ENCODE peak calls at places on chromosome 15, in four cellular contexts. One of them, this sample, is unnamed.

GRCh38 chr15:31293655-31294054 is 33.0 kb upstream of the KLF13 start:
- DNase-seq in GM12878: no peak
- DNase-seq in SK-N-SH: no peak
- DNase-seq in K562: no peak
- DNase-seq in this sample: no peak

GRCh38 chr15:79090487-79091203 is at the start of gene RASGRF1:
- DNase-seq in K562: no peak
- DNase-seq in SK-N-SH: peak; percentile 65
- DNase-seq in GM12878: no peak
- DNase-seq in this sample: no peak

GRCh38 chr15:67149859-67150824 is 84.7 kb downstream of the SMAD3 start:
- DNase-seq in GM12878: peak; percentile 51
- DNase-seq in K562: peak; percentile 60
- DNase-seq in SK-N-SH: no peak
- DNase-seq in this sample: no peak

GRCh38 chr15:78072080-78072892 is 5.2 kb downstream of the TBC1D2B start:
- DNase-seq in K562: no peak
- DNase-seq in GM12878: no peak
- DNase-seq in SK-N-SH: no peak
- DNase-seq in this sample: peak; percentile 95

GRCh38 chr15:72013703-72014102 is 104.2 kb downstream of the MYO9A start:
- DNase-seq in GM12878: no peak
- DNase-seq in K562: no peak
- DNase-seq in SK-N-SH: no peak
- DNase-seq in this sample: no peak

GRCh38 chr15:80997692-80998091 is 3.0 kb upstream of the TLNRD1 start:
- DNase-seq in K562: no peak
- DNase-seq in SK-N-SH: no peak
- DNase-seq in GM12878: no peak
- DNase-seq in this sample: no peak

GRCh38 chr15:80507638-80508316 is 103.6 kb downstream of the ARNT2 start:
- DNase-seq in SK-N-SH: no peak
- DNase-seq in K562: no peak
- DNase-seq in GM12878: no peak
- DNase-seq in this sample: no peak

GRCh38 chr15:90419738-90420487 is 31.9 kb downstream of the IQGAP1 start:
- DNase-seq in GM12878: peak; percentile 19
- DNase-seq in K562: no peak
- DNase-seq in SK-N-SH: no peak
- DNase-seq in this sample: no peak

GRCh38 chr15:59060348-59060747 is 44.6 kb upstream of the CCNB2 start:
- DNase-seq in SK-N-SH: no peak
- DNase-seq in GM12878: no peak
- DNase-seq in K562: no peak
- DNase-seq in this sample: no peak

GRCh38 chr15:77907824-77908751 is 169.4 kb downstream of the TBC1D2B start:
- DNase-seq in GM12878: no peak
- DNase-seq in K562: peak; percentile 46
- DNase-seq in SK-N-SH: no peak
- DNase-seq in this sample: no peak

GRCh38 chr15:72782993-72783562 is 480 bp downstream of the ADPGK start:
- DNase-seq in GM12878: peak; percentile 43
- DNase-seq in SK-N-SH: no peak
- DNase-seq in K562: no peak
- DNase-seq in this sample: no peak

GRCh38 chr15:82697735-82698407 is 11.8 kb downstream of the AP3B2 start:
- DNase-seq in GM12878: no peak
- DNase-seq in SK-N-SH: no peak
- DNase-seq in K562: no peak
- DNase-seq in this sample: no peak

GRCh38 chr15:60454824-60455223 is 24.1 kb downstream of the ICE2 start:
- DNase-seq in K562: no peak
- DNase-seq in GM12878: no peak
- DNase-seq in SK-N-SH: no peak
- DNase-seq in this sample: no peak

GRCh38 chr15:80274554-80274953 is 22.5 kb upstream of the CTXND1 start:
- DNase-seq in SK-N-SH: no peak
- DNase-seq in GM12878: no peak
- DNase-seq in K562: no peak
- DNase-seq in this sample: no peak

GRCh38 chr15:40092416-40093223 is 16.1 kb downstream of the BMF start:
- DNase-seq in GM12878: no peak
- DNase-seq in K562: no peak
- DNase-seq in SK-N-SH: peak; percentile 54
- DNase-seq in this sample: peak; percentile 83

GRCh38 chr15:98889930-98890695 is 117.5 kb downstream of the PGPEP1L start:
- DNase-seq in SK-N-SH: no peak
- DNase-seq in GM12878: no peak
- DNase-seq in K562: no peak
- DNase-seq in this sample: no peak

GRCh38 chr15:29035571-29036285 is 150.0 kb downstream of the APBA2 start:
- DNase-seq in GM12878: no peak
- DNase-seq in SK-N-SH: no peak
- DNase-seq in K562: no peak
- DNase-seq in this sample: no peak

DNA sequence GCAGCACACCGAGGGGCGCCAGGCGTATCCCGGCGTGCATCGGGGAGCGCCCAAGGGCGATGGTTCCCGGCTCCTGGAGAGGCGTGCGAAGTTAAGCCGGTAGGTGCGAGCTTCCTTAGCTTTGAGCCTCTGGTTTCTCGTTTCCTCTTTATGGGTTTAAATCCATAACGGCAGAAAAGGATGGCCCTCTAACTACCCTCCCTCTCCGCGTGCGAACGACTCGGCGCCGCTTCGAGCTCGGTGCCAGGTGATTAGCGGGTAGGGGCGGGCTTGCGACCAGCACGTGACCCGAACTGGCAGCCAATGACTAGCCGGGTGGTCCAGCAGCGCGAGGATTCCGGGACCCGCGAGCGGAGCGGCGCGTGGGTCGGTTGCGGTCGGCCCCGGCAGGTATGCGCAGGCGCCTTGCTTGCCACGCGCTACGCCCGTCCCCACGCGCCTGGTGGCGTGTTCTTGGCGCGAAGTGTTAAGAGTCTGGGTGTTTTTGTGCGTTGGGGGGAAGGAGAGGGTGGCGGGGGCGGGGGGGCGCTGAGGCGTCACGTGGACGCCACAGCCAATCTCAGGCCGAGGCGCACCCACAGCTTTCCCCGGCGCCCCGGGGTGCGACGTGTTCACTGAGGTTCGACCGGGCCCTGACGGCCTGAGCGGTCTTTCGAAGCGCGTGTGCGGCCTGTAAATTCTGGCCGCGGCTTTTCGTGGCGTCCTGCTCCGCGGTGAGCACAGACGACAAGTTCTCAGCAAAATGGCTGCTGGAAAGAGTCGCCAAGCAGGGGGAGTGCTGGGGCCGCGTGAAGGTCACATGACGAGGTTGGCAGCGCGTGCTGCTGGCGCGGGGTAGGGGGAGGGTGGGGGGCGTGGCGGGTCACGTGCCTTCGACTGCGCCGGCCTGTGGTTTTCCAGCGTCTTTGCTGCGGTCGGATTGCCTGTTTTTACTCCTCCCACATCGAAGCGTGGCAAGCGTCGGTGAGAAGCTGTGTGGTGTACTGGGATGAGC is 38.7 kb upstream of the MGA start:
- DNase-seq in K562: no peak
- DNase-seq in SK-N-SH: peak; percentile 96
- DNase-seq in GM12878: peak; percentile 28
- DNase-seq in this sample: peak; percentile 40
- TF ChIP-seq POLR2AphosphoS5 in K562: no peak
- TF ChIP-seq POLR2AphosphoS5 in SK-N-SH: peak; percentile 72
- TF ChIP-seq POLR2AphosphoS5 in GM12878: no peak
- TF ChIP-seq POLR2AphosphoS5 in this sample: peak; percentile 66

GRCh38 chr15:34297059-34297458 is 40.5 kb downstream of the SLC12A6 start:
- DNase-seq in SK-N-SH: no peak
- DNase-seq in K562: no peak
- DNase-seq in GM12878: no peak
- DNase-seq in this sample: no peak
- H3K4me3 ChIP-seq in SK-N-SH: no peak overlapping the region
- H3K4me3 ChIP-seq in K562: no peak overlapping the region
- H3K4me3 ChIP-seq in GM12878: no peak overlapping the region
- H3K4me3 ChIP-seq in this sample: no peak overlapping the region

DNA sequence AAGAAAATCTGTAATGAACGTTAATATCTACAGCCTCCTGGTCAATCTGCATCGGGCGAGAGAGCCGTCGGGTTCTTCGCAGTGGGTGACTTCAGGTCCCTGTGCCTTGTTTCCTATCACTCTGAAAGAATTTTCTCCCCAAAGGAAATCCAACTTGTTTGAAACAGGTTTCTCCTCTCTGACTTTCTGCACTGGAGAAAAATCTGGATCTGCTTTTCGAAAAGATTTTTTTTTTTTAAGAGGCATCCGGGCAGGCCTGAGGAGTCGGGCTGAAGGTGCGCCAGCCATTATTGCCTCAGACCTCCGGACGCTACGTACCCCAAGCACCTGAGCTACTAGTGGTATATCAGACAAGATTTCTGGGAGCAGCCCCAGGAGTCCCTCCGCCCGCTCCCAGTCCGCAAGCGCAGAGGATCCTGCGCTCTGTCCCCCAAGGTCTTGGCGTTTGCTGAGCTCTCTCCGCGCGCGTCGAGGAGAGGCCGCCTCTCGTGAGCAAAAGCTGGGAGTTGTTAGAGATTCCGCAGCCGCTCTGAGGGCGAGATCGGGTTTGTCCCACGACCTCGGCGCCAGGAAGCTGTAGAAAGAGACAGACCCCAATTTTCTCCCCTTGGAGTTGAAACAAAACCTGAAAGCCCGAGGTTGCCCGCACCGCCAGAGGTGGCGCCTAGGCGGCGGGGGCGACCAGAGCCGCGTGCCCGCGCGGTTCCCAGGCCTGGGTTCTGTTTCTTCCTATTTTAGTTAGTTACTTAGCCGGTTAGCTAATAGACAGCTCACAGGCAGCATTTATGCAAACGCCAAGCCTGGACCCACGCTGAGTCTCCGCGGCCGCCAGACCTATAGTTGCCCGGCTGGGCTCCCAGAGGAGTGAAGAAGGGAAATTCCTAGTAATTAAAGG is 72.4 kb upstream of the POLG start:
- DNase-seq in SK-N-SH: no peak
- DNase-seq in GM12878: no peak
- DNase-seq in K562: no peak
- DNase-seq in this sample: no peak
- H3K9ac ChIP-seq in SK-N-SH: no peak overlapping the region
- H3K9ac ChIP-seq in GM12878: no peak overlapping the region
- H3K9ac ChIP-seq in K562: no peak overlapping the region
- H3K9ac ChIP-seq in this sample: no peak overlapping the region

GRCh38 chr15:63061971-63062370 is 19.4 kb downstream of the TPM1 start:
- DNase-seq in SK-N-SH: no peak
- DNase-seq in GM12878: no peak
- DNase-seq in K562: no peak
- DNase-seq in this sample: no peak

GRCh38 chr15:63059075-63059474 is 16.5 kb downstream of the TPM1 start:
- DNase-seq in GM12878: no peak
- DNase-seq in SK-N-SH: no peak
- DNase-seq in K562: no peak
- DNase-seq in this sample: no peak

GRCh38 chr15:63060699-63061098 is 18.2 kb downstream of the TPM1 start:
- DNase-seq in GM12878: no peak
- DNase-seq in SK-N-SH: no peak
- DNase-seq in K562: no peak
- DNase-seq in this sample: no peak

GRCh38 chr15:63057454-63058335 is 15.1 kb downstream of the TPM1 start:
- DNase-seq in GM12878: no peak
- DNase-seq in SK-N-SH: no peak
- DNase-seq in K562: no peak
- DNase-seq in this sample: no peak

DNA sequence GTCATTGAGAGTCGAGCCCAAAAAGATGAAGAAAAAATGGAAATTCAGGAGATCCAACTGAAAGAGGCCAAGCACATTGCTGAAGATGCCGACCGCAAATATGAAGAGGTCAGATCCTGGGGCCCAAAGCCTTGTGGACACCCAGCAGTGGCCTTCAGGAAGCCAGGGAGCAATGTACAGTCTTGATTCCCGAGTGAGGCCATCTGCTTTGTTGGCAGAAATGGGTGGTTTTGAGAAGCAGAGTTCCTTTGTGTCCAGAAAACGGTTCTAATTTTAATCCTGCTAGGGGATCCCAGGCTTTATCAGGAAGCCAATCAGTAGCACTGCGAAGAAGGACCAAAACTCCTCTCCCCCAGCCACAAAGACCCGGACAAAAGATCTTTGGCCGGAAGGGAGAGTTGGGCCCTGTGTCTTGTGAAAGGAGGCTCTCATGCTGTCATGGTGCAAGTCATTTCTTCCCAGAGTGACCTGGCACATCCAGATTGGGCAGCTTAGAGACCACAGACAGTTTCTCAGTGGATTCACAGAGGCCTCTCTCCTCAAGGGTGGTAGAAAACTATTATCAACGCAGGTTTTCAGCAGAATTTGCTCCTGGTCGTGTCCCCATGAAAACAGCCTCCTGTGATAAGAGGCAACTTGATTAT is 17.1 kb downstream of the TPM1 start:
- DNase-seq in SK-N-SH: no peak
- DNase-seq in K562: no peak
- DNase-seq in GM12878: no peak
- DNase-seq in this sample: no peak
- TF ChIP-seq POLR2AphosphoS5 in SK-N-SH: no peak
- TF ChIP-seq POLR2AphosphoS5 in K562: no peak
- TF ChIP-seq POLR2AphosphoS5 in GM12878: no peak
- TF ChIP-seq POLR2AphosphoS5 in this sample: no peak

GRCh38 chr15:70532536-70533186 is 230.7 kb downstream of the UACA start:
- DNase-seq in GM12878: no peak
- DNase-seq in K562: no peak
- DNase-seq in SK-N-SH: no peak
- DNase-seq in this sample: no peak

GRCh38 chr15:70533931-70534742 is 229.2 kb downstream of the UACA start:
- DNase-seq in GM12878: no peak
- DNase-seq in K562: no peak
- DNase-seq in SK-N-SH: no peak
- DNase-seq in this sample: peak; percentile 58

GRCh38 chr15:70535955-70536338 is 227.4 kb downstream of the UACA start:
- DNase-seq in SK-N-SH: no peak
- DNase-seq in K562: no peak
- DNase-seq in GM12878: no peak
- DNase-seq in this sample: no peak

GRCh38 chr15:70538278-70538677 is 225.1 kb downstream of the UACA start:
- DNase-seq in SK-N-SH: no peak
- DNase-seq in GM12878: no peak
- DNase-seq in K562: no peak
- DNase-seq in this sample: no peak

GRCh38 chr15:70535071-70535954 is 228.0 kb downstream of the UACA start:
- DNase-seq in K562: no peak
- DNase-seq in SK-N-SH: no peak
- DNase-seq in GM12878: no peak
- DNase-seq in this sample: peak; percentile 83
- H3K4me3 ChIP-seq in K562: no peak overlapping the region
- H3K4me3 ChIP-seq in SK-N-SH: no peak overlapping the region
- H3K4me3 ChIP-seq in GM12878: no peak overlapping the region
- H3K4me3 ChIP-seq in this sample: peak overlapping the region; percentile 76

GRCh38 chr15:64762546-64762945 is 12.8 kb downstream of the RBPMS2 start:
- DNase-seq in GM12878: no peak
- DNase-seq in SK-N-SH: no peak
- DNase-seq in K562: no peak
- DNase-seq in this sample: no peak
- H3K9ac ChIP-seq in GM12878: no peak overlapping the region
- H3K9ac ChIP-seq in SK-N-SH: no peak overlapping the region
- H3K9ac ChIP-seq in K562: no peak overlapping the region
- H3K9ac ChIP-seq in this sample: no peak overlapping the region

GRCh38 chr15:36810656-36811449 is 231.4 kb downstream of the CDIN1 start:
- DNase-seq in K562: peak; percentile 28
- DNase-seq in GM12878: no peak
- DNase-seq in SK-N-SH: no peak
- DNase-seq in this sample: no peak
- TF ChIP-seq POLR2AphosphoS5 in K562: no peak
- TF ChIP-seq POLR2AphosphoS5 in GM12878: no peak
- TF ChIP-seq POLR2AphosphoS5 in SK-N-SH: no peak
- TF ChIP-seq POLR2AphosphoS5 in this sample: no peak